ENCODE peak calls at places on chromosomes 13 and 19, in four cellular contexts. O is ovary, M is GM12865, U is PC-9. D is an unnamed sample.
A peak's percentile ranks its signal among the peaks of the same experiment; 100 is the strongest.

GRCh38 chr19:12939292-12939606 is 840 bp downstream of the CALR start:
- DNase-seq in O (no peak), M (peak; percentile 63), U (no peak), D (no peak)

GRCh38 chr19:49336482-49337266 is 1.5 kb downstream of the CD37 start:
- DNase-seq in O (no peak), M (no peak), U (no peak), D (no peak)

GRCh38 chr19:45467456-45468158 is at the start of gene FOSB:
- DNase-seq in O (peak; percentile 93), M (peak; percentile 96), U (peak; percentile 86), D (peak; percentile 95)

GRCh38 chr13:79614519-79614918 is 133.6 kb downstream of the NDFIP2 start:
- DNase-seq in O (no peak), M (no peak), U (no peak), D (no peak)

GRCh38 chr13:110528371-110528770 is 33.2 kb downstream of the RAB20 start:
- DNase-seq in O (no peak), M (no peak), U (peak; percentile 51), D (no peak)

GRCh38 chr19:18274776-18275356 is 614 bp upstream of the IQCN start:
- DNase-seq in O (peak; percentile 90), M (no peak), U (peak; percentile 77), D (no peak)

GRCh38 chr19:17329061-17329767 is 5.4 kb downstream of the ANO8 start:
- DNase-seq in O (no peak), M (no peak), U (no peak), D (no peak)

GRCh38 chr19:18660051-18660910 is 23.2 kb upstream of the CRTC1 start:
- DNase-seq in O (no peak), M (no peak), U (no peak), D (no peak)

GRCh38 chr19:33486407-33486806 is 35.2 kb downstream of the PEPD start:
- DNase-seq in O (no peak), M (no peak), U (no peak), D (no peak)

GRCh38 chr19:10553943-10554381 is 10.3 kb downstream of the ATG4D start:
- DNase-seq in O (no peak), M (peak; percentile 73), U (no peak), D (peak; percentile 80)

GRCh38 chr19:1433119-1434039 is 4.8 kb upstream of the RPS15 start:
- DNase-seq in O (no peak), M (no peak), U (no peak), D (no peak)

GRCh38 chr13:49936943-49937273 is 768 bp upstream of the SPRYD7 start:
- DNase-seq in O (no peak), M (no peak), U (no peak), D (no peak)

GRCh38 chr13:92390217-92390616 is 836.4 kb upstream of the GPC6 start:
- DNase-seq in O (no peak), M (no peak), U (no peak), D (no peak)

GRCh38 chr19:11528551-11529341 is at the start of gene ECSIT:
- DNase-seq in O (peak; percentile 97), M (peak; percentile 98), U (peak; percentile 99), D (peak; percentile 98)

GRCh38 chr19:16880884-16881554 is 7.8 kb upstream of the F2RL3 start:
- DNase-seq in O (no peak), M (no peak), U (no peak), D (no peak)

GRCh38 chr19:56139847-56140582 is 1.1 kb upstream of the ZNF444 start:
- DNase-seq in O (no peak), M (no peak), U (peak; percentile 17), D (no peak)

GRCh38 chr19:1133471-1133929 is 29.7 kb downstream of the GPX4 start:
- DNase-seq in O (no peak), M (peak; percentile 91), U (no peak), D (peak; percentile 93)

GRCh38 chr19:49475995-49476880 is 2.2 kb downstream of the FLT3LG start:
- DNase-seq in O (no peak), M (peak; percentile 42), U (no peak), D (peak; percentile 54)

GRCh38 chr13:37049810-37050209 is 9.7 kb downstream of the SUPT20H start:
- DNase-seq in O (no peak), M (no peak), U (no peak), D (no peak)

GRCh38 chr19:43518051-43518450 is 8.9 kb downstream of the ETHE1 start:
- DNase-seq in O (no peak), M (no peak), U (peak; percentile 63), D (no peak)

GRCh38 chr13:63463782-63464610 is 2048.3 kb upstream of the PCDH20 start:
- DNase-seq in O (no peak), M (peak; percentile 35), U (no peak), D (peak; percentile 33)

GRCh38 chr13:32135655-32136054 is 104.1 kb downstream of the FRY start:
- DNase-seq in O (no peak), M (no peak), U (no peak), D (no peak)

GRCh38 chr13:99434258-99434788 is 66.9 kb upstream of the TM9SF2 start:
- DNase-seq in O (no peak), M (peak; percentile 85), U (no peak), D (no peak)

GRCh38 chr13:93388701-93389100 is 162.1 kb downstream of the GPC6 start:
- DNase-seq in O (no peak), M (no peak), U (no peak), D (no peak)

GRCh38 chr13:44853641-44854040 is 135.6 kb downstream of the NUFIP1 start:
- DNase-seq in O (no peak), M (no peak), U (peak; percentile 77), D (no peak)

GRCh38 chr19:3275068-3275582 is 50.7 kb downstream of the CELF5 start:
- DNase-seq in O (no peak), M (peak; percentile 54), U (no peak), D (peak; percentile 84)

GRCh38 chr13:71522976-71523517 is 344.0 kb downstream of the DACH1 start:
- DNase-seq in O (no peak), M (no peak), U (no peak), D (no peak)

GRCh38 chr19:50835785-50836542 is 2.6 kb upstream of the KLK15 start:
- DNase-seq in O (peak; percentile 55), M (peak; percentile 82), U (peak; percentile 67), D (peak; percentile 95)

GRCh38 chr19:51407631-51408131 is 9.8 kb downstream of the SIGLEC10 start:
- DNase-seq in O (no peak), M (peak; percentile 64), U (no peak), D (peak; percentile 63)

GRCh38 chr13:100491164-100491847 is 97.3 kb downstream of the GGACT start:
- DNase-seq in O (peak; percentile 70), M (no peak), U (no peak), D (no peak)

GRCh38 chr19:28307963-28308362 is 905.0 kb downstream of the UQCRFS1 start:
- DNase-seq in O (no peak), M (no peak), U (no peak), D (no peak)

GRCh38 chr19:51702103-51702753 is 9.1 kb downstream of the SPACA6 start:
- DNase-seq in O (peak; percentile 89), M (peak; percentile 20), U (no peak), D (no peak)

GRCh38 chr13:108895220-108895704 is 265.9 kb downstream of the MYO16 start:
- DNase-seq in O (no peak), M (peak; percentile 47), U (peak; percentile 78), D (no peak)

DNA sequence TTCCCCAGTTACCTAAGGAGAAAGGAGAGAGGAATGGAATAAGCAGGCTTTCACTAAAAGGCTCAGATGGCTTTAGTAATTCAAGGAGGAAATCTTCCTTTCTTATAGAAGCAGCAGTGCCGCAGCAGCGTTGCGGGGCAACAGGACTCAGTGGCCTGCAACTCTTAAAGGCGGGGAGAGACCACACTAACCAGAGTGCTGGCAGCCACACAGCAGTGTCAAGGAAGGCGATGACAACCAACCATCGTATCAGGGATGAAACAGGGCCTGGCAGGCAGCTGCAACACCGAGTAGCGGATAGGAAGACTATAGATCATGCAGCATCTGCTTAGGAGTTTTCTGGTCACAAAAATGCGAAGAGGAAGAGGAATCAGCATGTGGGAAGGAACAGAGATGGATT is 106.0 kb downstream of the ERCC5 start:
- DNase-seq in O (no peak), M (no peak), U (no peak), D (no peak)
- TF ChIP-seq CTCF in O (no peak), M (no peak), U (no peak), D (no peak)

GRCh38 chr13:46894534-46894906 is 2.3 kb downstream of the HTR2A start:
- DNase-seq in O (no peak), M (no peak), U (no peak), D (no peak)
- TF ChIP-seq CTCF in O (no peak), M (no peak), U (no peak), D (no peak)

GRCh38 chr19:48325265-48325910 is at the start of gene EMP3:
- DNase-seq in O (peak; percentile 89), M (peak; percentile 85), U (no peak), D (peak; percentile 79)

GRCh38 chr19:48319647-48320537 is 5.5 kb upstream of the EMP3 start:
- DNase-seq in O (peak; percentile 68), M (peak; percentile 76), U (peak; percentile 57), D (peak; percentile 74)

GRCh38 chr19:48321372-48321621 is 4.1 kb upstream of the EMP3 start:
- DNase-seq in O (peak; percentile 99), M (peak; percentile 98), U (peak; percentile 90), D (peak; percentile 99)

GRCh38 chr19:48318286-48318987 is 6.9 kb upstream of the EMP3 start:
- DNase-seq in O (no peak), M (no peak), U (no peak), D (no peak)

DNA sequence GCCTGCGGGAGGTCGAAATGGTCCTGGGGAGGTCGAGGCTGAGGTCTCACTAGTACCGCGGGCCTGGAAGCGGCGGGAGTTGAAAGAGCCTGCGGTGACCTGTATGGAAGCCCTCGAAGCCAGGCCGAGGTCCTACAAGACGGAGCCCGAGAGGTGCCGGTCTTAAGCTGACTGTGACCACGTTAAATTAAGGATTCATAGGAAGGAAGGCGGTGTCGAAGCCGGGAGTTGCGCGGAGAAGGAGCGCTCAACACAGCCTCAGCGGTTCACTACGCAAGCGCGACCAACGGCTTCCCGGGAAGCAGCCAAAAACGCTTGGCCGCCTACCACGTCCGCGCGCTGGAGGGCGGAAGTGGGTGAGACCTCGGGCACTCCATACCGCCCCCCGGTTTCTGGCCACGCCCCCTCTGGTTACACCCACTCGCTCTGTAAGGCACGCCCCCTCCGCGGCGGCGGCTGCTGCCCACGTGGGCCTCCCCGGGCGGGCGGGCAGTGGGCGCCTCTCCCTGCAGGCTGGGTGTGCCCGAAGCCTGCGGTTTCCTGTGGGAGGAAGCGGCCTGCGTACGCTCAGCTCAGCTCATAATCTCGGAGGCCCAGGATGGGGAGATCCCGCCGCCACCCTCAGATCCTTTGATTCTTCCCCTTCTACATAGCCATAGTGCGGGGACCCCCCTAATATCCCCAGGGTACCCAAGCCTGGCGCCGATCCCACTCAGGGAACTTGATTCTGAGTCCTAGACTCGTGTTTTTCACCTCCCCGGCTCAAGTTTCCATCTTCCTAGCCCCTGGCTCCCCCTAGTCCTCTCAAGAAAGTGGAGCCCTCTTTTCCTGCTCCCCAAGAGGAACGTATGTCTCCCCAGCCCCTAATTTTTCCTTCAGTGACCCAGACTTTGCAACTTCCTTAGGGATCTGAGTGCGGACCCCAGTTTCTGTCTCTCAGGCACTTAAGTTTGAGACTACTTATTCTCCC is 3.4 kb upstream of the EMP3 start:
- DNase-seq in O (peak; percentile 100), M (peak; percentile 100), U (peak; percentile 91), D (peak; percentile 96)
- TF ChIP-seq CTCF in O (no peak), M (no peak), U (peak; percentile 32), D (no peak)

GRCh38 chr13:27868639-27869435 is 51.0 kb upstream of the PDX1 start:
- DNase-seq in O (no peak), M (peak; percentile 28), U (no peak), D (no peak)
- TF ChIP-seq CTCF in O (no peak), M (peak; percentile 50), U (peak; percentile 72), D (peak; percentile 30)

D was measured in GM13976.